ENCODE peak calls at places on chromosomes 3 and 15, in eight cellular contexts. K, Y, B, J, W, F, G and H are unnamed samples.

GRCh38 chr3:105582015-105582414 is 215.3 kb downstream of the ALCAM start:
- DNase-seq in K (no peak), Y (no peak), B (no peak), J (no peak), W (no peak), F (no peak), G (no peak), H (no peak)

GRCh38 chr15:59436774-59437472 is 1.1 kb upstream of the FAM81A start:
- DNase-seq in K (no peak), Y (no peak), B (no peak), J (no peak), W (no peak), F (peak), G (no peak), H (no peak)

GRCh38 chr3:120022729-120023128 is 71.5 kb downstream of the GSK3B start:
- DNase-seq in K (no peak), Y (no peak), B (no peak), J (no peak), W (no peak), F (no peak), G (no peak), H (no peak)

GRCh38 chr3:16216373-16216935 is 42.0 kb downstream of the GALNT15 start:
- DNase-seq in K (no peak), Y (no peak), B (no peak), J (no peak), W (no peak), F (no peak), G (no peak), H (no peak)

GRCh38 chr15:40441012-40441735 is 421 bp downstream of the BAHD1 start:
- DNase-seq in K (no peak), Y (no peak), B (peak), J (no peak), W (no peak), F (no peak), G (no peak), H (no peak)

GRCh38 chr3:48980295-48980694 is 9.7 kb upstream of the P4HTM start:
- DNase-seq in K (no peak), Y (no peak), B (no peak), J (no peak), W (no peak), F (no peak), G (no peak), H (no peak)

GRCh38 chr15:50411870-50412269 is 12.3 kb upstream of the USP8 start:
- DNase-seq in K (no peak), Y (no peak), B (no peak), J (no peak), W (no peak), F (no peak), G (no peak), H (no peak)

GRCh38 chr3:33236005-33236404 is 17.4 kb upstream of the SUSD5 start:
- DNase-seq in K (no peak), Y (no peak), B (no peak), J (no peak), W (no peak), F (no peak), G (no peak), H (no peak)

GRCh38 chr3:167032267-167032876 is 347.7 kb downstream of the ZBBX start:
- DNase-seq in K (no peak), Y (peak), B (no peak), J (no peak), W (no peak), F (no peak), G (peak), H (peak)

GRCh38 chr3:146159037-146159436 is 1.9 kb downstream of the PLOD2 start:
- DNase-seq in K (no peak), Y (no peak), B (no peak), J (no peak), W (no peak), F (no peak), G (no peak), H (no peak)

GRCh38 chr3:115100806-115101205 is 46.3 kb downstream of the ZBTB20 start:
- DNase-seq in K (no peak), Y (no peak), B (no peak), J (no peak), W (no peak), F (no peak), G (no peak), H (no peak)

GRCh38 chr3:34016925-34017592 is 218.6 kb downstream of the PDCD6IP start:
- DNase-seq in K (no peak), Y (no peak), B (no peak), J (no peak), W (no peak), F (no peak), G (no peak), H (no peak)

GRCh38 chr15:37016287-37016686 is 84.1 kb downstream of the MEIS2 start:
- DNase-seq in K (peak), Y (no peak), B (no peak), J (no peak), W (peak), F (no peak), G (no peak), H (no peak)

GRCh38 chr3:131402391-131403039 is 20.9 kb downstream of the NUDT16 start:
- DNase-seq in K (no peak), Y (peak), B (no peak), J (no peak), W (no peak), F (no peak), G (no peak), H (no peak)

GRCh38 chr15:56174649-56175048 is 69.0 kb downstream of the RFX7 start:
- DNase-seq in K (no peak), Y (no peak), B (no peak), J (no peak), W (no peak), F (no peak), G (no peak), H (no peak)

GRCh38 chr15:52527898-52528464 is 699 bp downstream of the MYO5A start:
- DNase-seq in K (peak), Y (no peak), B (no peak), J (no peak), W (peak), F (peak), G (no peak), H (no peak)

GRCh38 chr15:69154026-69154425 is 6.4 kb upstream of the GLCE start:
- DNase-seq in K (no peak), Y (no peak), B (no peak), J (no peak), W (no peak), F (no peak), G (no peak), H (no peak)

GRCh38 chr15:82709081-82709420 is 624 bp downstream of the AP3B2 start:
- DNase-seq in K (no peak), Y (no peak), B (no peak), J (no peak), W (no peak), F (no peak), G (no peak), H (no peak)

GRCh38 chr3:136263251-136263650 is 13.1 kb downstream of the PCCB start:
- DNase-seq in K (no peak), Y (no peak), B (no peak), J (no peak), W (no peak), F (no peak), G (no peak), H (no peak)

GRCh38 chr15:82862886-82863285 is 53.5 kb downstream of the WHAMM start:
- DNase-seq in K (no peak), Y (no peak), B (no peak), J (no peak), W (no peak), F (peak), G (no peak), H (no peak)

GRCh38 chr3:159458982-159459381 is 529.7 kb upstream of the IL12A start:
- DNase-seq in K (no peak), Y (no peak), B (no peak), J (no peak), W (no peak), F (no peak), G (no peak), H (no peak)

GRCh38 chr3:42497009-42497731 is 5.3 kb upstream of the VIPR1 start:
- DNase-seq in K (no peak), Y (no peak), B (no peak), J (peak), W (no peak), F (peak), G (no peak), H (no peak)

GRCh38 chr3:123369085-123369484 is 79.8 kb downstream of the ADCY5 start:
- DNase-seq in K (no peak), Y (no peak), B (no peak), J (no peak), W (no peak), F (no peak), G (no peak), H (no peak)

GRCh38 chr15:46786886-46787285 is 930.4 kb upstream of the SEMA6D start:
- DNase-seq in K (no peak), Y (no peak), B (no peak), J (no peak), W (no peak), F (no peak), G (no peak), H (no peak)

GRCh38 chr3:127637546-127637945 is 8.6 kb downstream of the PODXL2 start:
- DNase-seq in K (no peak), Y (no peak), B (no peak), J (no peak), W (no peak), F (no peak), G (no peak), H (no peak)

GRCh38 chr15:79090487-79091203 is at the start of gene RASGRF1:
- DNase-seq in K (no peak), Y (no peak), B (no peak), J (no peak), W (no peak), F (peak), G (no peak), H (no peak)

GRCh38 chr3:101036213-101036618 is 43.0 kb upstream of the ABI3BP start:
- DNase-seq in K (no peak), Y (peak), B (no peak), J (peak), W (no peak), F (no peak), G (peak), H (no peak)

GRCh38 chr3:53846134-53846850 is at the start of the genes CHDH and IL17RB:
- DNase-seq in K (peak), Y (no peak), B (peak), J (peak), W (peak), F (peak), G (no peak), H (peak)

DNA sequence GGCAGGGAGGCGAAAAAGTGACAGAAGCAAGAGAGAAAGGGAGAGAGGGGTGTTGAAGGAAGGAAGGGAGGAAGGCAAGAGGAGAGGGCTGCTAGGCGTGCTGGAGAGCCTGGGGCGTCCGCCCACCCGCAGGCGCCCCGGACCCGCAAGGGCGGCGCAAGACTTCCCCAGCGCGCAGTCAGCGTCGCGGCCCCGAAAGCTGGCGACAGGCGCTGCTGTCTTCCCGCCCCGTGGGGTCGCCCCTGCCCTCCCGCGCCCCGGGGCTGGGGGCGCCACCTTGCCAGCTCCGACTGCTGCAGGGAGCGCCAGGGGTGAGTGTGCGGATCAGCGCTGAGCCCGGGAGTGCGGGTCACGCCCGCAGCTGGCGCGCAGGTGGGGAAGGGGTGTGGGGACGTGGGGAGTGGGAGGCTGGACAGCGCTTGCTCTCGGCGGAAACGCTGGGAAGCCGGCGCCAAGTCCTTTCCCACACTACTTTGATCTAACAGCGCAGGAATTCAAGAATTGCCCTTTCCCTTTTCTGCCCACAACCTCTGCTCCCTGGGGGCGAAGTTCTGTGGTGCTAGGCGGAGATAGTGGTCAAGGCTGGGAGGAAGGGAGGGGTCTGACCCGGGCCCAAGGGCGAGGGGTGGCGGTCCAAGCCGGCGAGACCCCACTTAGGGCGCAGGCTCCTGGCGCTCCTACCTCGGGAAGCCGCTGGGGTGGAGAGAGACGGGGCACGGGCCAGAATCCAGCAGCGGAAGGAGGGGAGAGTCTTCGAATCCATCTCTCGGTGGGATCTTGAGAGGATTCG is 266.1 kb downstream of the CGGBP1 start:
- DNase-seq in K (no peak), Y (no peak), B (peak), J (no peak), W (no peak), F (no peak), G (no peak), H (no peak)
- H3K4me3 ChIP-seq in K (peak), Y (peak), B (peak), J (peak), W (no peak), F (peak), G (no peak), H (no peak)

DNA sequence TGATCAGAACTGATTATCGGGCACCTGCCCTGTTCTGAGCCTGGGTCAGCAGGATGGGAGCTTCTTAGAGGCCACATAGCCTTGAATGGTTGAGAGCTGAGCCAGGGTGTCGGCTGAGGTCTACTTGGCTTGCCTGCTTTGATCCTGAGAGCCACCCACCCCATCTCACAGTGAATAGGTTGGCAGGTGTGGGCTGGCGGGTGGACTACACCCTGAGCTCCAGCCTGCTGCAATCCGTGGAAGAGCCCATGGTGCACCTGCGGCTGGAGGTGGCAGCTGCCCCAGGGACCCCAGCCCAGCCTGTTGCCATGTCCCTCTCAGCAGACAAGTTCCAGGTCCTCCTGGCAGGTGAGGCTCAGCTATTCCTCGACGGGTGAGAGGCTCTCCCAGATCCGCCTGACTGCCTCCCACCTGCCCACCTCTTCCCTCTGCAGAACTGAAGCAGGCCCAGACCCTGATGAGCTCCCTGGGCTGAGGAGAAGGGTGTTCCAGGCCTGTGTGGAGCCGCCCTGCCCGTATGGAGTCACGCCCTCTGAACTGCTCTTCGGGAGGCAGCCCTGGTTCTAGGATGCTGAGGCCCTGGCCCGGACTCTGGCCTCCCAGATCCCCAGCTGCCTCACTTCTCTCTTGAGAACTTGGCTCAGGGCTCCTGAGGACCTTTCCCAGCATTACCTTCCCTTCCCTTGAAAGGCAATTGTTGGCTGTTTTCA is 3.8 kb downstream of the COMMD4 start:
- DNase-seq in K (no peak), Y (no peak), B (no peak), J (no peak), W (no peak), F (no peak), G (no peak), H (no peak)
- H3K4me3 ChIP-seq in K (no peak), Y (no peak), B (no peak), J (no peak), W (no peak), F (no peak), G (no peak), H (no peak)

GRCh38 chr3:71579301-71579933 is 4.1 kb downstream of the FOXP1 start:
- DNase-seq in K (no peak), Y (no peak), B (no peak), J (no peak), W (no peak), F (no peak), G (no peak), H (no peak)

GRCh38 chr3:71579934-71580318 is 3.6 kb downstream of the FOXP1 start:
- DNase-seq in K (no peak), Y (no peak), B (no peak), J (no peak), W (peak), F (peak), G (no peak), H (no peak)

GRCh38 chr3:71578045-71578730 is 5.3 kb downstream of the FOXP1 start:
- DNase-seq in K (no peak), Y (no peak), B (no peak), J (no peak), W (no peak), F (no peak), G (no peak), H (no peak)

GRCh38 chr3:71575433-71575832 is 8.1 kb downstream of the FOXP1 start:
- DNase-seq in K (no peak), Y (no peak), B (no peak), J (no peak), W (no peak), F (no peak), G (no peak), H (no peak)

DNA sequence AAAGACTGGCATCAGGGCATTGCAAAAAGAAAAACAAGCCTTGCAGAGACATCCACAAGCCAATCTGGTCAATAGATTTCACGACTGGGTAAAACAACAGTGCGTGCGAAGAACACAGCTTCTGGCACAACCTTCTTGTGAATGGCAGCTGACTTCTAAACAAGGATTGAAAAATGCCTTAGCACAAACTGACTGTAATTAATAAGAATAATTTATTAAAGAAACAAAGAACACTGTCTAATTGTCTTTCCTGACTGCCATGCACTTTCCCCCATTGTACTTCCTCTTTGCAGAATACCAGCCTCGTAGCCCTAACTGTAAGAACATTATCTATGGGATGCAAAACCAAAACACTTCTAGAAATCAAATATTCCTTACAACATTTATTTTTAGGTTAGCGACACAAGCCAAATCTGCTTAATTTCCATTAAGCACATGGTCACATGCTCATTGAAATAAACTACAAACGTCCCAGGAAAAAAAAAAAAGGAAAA is 6.5 kb downstream of the FOXP1 start:
- DNase-seq in K (no peak), Y (no peak), B (no peak), J (no peak), W (no peak), F (no peak), G (no peak), H (no peak)
- H3K4me3 ChIP-seq in K (no peak), Y (no peak), B (no peak), J (peak), W (no peak), F (no peak), G (no peak), H (no peak)

DNA sequence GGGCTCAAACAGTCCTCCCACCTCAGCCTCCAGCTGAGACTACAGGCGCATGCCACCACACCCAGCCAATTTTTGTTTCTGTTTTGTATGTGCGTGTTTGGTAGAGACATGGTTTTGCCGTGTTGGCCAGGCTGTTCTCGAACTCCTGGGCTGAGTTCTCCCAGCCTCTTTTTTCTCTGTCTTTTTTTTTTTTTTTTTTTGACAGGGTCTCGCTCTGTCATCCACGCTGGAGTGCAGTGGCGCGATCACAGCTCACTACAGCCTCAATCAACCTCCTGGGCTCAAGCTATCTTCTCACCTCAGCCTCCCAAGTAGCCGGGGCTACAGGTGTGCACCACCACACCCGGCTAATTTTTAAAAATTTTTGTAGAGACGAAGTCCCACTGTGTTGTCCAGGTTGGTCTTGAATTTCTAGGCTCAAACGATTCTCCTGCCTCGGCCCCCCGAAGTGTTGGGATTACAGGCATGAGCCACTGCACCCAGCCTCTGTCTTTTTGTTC is 867 bp upstream of the DCAF1 start:
- DNase-seq in K (peak), Y (no peak), B (peak), J (peak), W (peak), F (peak), G (no peak), H (no peak)
- H3K4me3 ChIP-seq in K (no peak), Y (peak), B (peak), J (peak), W (no peak), F (no peak), G (no peak), H (peak)